ENCODE peak calls at places on chromosomes 2 and 18, in six cellular contexts. E, Y, B, W, S and Q are unnamed samples.

GRCh38 chr2:156115338-156115737 is 217.2 kb downstream of the NR4A2 start:
- DNase-seq in E (peak), Y (no peak), B (no peak), W (no peak), S (no peak), Q (peak)

GRCh38 chr2:126700073-126700581 is 44.2 kb downstream of the GYPC start:
- DNase-seq in E (peak), Y (no peak), B (no peak), W (peak), S (peak), Q (peak)

GRCh38 chr18:48590678-48591077 is 51.8 kb downstream of the CTIF start:
- DNase-seq in E (peak), Y (no peak), B (no peak), W (peak), S (peak), Q (peak)

GRCh38 chr2:177239934-177240600 is 24.5 kb downstream of the NFE2L2 start:
- DNase-seq in E (peak), Y (peak), B (no peak), W (peak), S (peak), Q (no peak)

GRCh38 chr18:9079863-9080528 is 22.5 kb upstream of the NDUFV2 start:
- DNase-seq in E (no peak), Y (peak), B (no peak), W (no peak), S (no peak), Q (no peak)

GRCh38 chr2:25279091-25279651 is 62.6 kb downstream of the DNMT3A start:
- DNase-seq in E (peak), Y (peak), B (no peak), W (no peak), S (no peak), Q (no peak)

GRCh38 chr2:176473177-176473576 is 203.9 kb downstream of the MTX2 start:
- DNase-seq in E (peak), Y (no peak), B (no peak), W (peak), S (peak), Q (no peak)

GRCh38 chr18:69172046-69172445 is 228.6 kb upstream of the DOK6 start:
- DNase-seq in E (no peak), Y (peak), B (no peak), W (peak), S (no peak), Q (peak)

GRCh38 chr2:127193948-127194267 is 26.2 kb downstream of the CYP27C1 start:
- DNase-seq in E (peak), Y (no peak), B (no peak), W (peak), S (no peak), Q (peak)

GRCh38 chr2:147501973-147502372 is 342.9 kb upstream of the ACVR2A start:
- DNase-seq in E (no peak), Y (no peak), B (no peak), W (no peak), S (no peak), Q (no peak)

GRCh38 chr2:98560256-98560771 is 48.0 kb downstream of the COA5 start:
- DNase-seq in E (peak), Y (no peak), B (no peak), W (peak), S (peak), Q (peak)

GRCh38 chr18:24112874-24113615 is 25.8 kb upstream of the CABYR start:
- DNase-seq in E (peak), Y (no peak), B (no peak), W (peak), S (peak), Q (no peak)

GRCh38 chr18:10249270-10249669 is 205.2 kb upstream of the APCDD1 start:
- DNase-seq in E (no peak), Y (no peak), B (peak), W (no peak), S (no peak), Q (no peak)

GRCh38 chr2:96927420-96928171 is 57.7 kb upstream of the SEMA4C start:
- DNase-seq in E (peak), Y (no peak), B (no peak), W (no peak), S (no peak), Q (peak)

GRCh38 chr2:120565929-120566328 is 169.7 kb upstream of the GLI2 start:
- DNase-seq in E (no peak), Y (no peak), B (no peak), W (no peak), S (no peak), Q (no peak)

GRCh38 chr2:66440692-66441091 is 5.8 kb downstream of the MEIS1 start:
- DNase-seq in E (no peak), Y (no peak), B (peak), W (no peak), S (peak), Q (no peak)

GRCh38 chr18:31225668-31226067 is 63.0 kb upstream of the DSC1 start:
- DNase-seq in E (peak), Y (peak), B (peak), W (peak), S (peak), Q (peak)

GRCh38 chr2:73830871-73831401 is 2.2 kb downstream of the STAMBP start:
- DNase-seq in E (peak), Y (peak), B (no peak), W (peak), S (no peak), Q (peak)

GRCh38 chr2:127506502-127506901 is 19.8 kb downstream of the IWS1 start:
- DNase-seq in E (no peak), Y (no peak), B (no peak), W (no peak), S (no peak), Q (peak)

GRCh38 chr2:119760237-119760807 is 600 bp downstream of the PTPN4 start:
- DNase-seq in E (no peak), Y (peak), B (no peak), W (no peak), S (no peak), Q (no peak)

GRCh38 chr2:222930862-222931261 is 70.0 kb downstream of the ACSL3 start:
- DNase-seq in E (peak), Y (no peak), B (no peak), W (peak), S (no peak), Q (no peak)

GRCh38 chr18:58213445-58213844 is 169.4 kb downstream of the NEDD4L start:
- DNase-seq in E (peak), Y (no peak), B (no peak), W (peak), S (peak), Q (peak)
- H3K9ac ChIP-seq in E (no peak), Y (no peak), B (no peak), W (no peak), S (peak), Q (no peak)

DNA sequence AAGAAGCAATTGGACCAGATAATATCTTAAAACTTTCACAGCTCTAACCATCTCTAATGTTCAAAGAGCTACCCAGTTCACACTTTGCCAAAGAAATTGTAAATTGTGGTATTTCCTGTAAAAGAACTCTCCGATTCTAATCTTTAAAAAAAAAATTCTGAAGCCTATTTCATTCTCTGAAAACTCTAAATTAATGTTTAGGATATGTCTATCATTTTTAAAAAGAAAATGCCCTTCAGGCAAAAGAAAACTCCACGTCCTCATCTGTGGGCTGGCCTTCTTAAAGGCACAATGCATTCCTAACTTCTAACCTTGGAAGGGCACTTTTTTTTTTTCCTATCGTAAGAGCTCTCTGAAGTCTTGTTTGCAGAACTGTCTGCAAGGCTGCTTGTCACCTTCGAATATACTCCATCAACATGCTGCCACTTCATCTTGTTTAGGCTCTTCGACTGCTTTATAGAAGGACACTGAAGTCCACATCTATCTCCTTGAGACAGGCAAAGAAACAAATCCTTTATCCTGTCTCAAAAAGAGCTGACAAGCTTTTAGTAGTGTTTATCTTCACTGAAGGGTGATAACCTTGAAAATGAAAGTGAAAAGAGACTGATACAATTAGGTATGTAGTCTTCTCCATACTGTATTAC is 124.3 kb upstream of the SLC39A10 start:
- DNase-seq in E (peak), Y (no peak), B (no peak), W (peak), S (peak), Q (peak)
- H3K9ac ChIP-seq in E (peak), Y (no peak), B (no peak), W (peak), S (peak), Q (peak)

GRCh38 chr2:152609174-152609573 is 108.1 kb downstream of the PRPF40A start:
- DNase-seq in E (no peak), Y (no peak), B (no peak), W (no peak), S (no peak), Q (peak)
- H3K9ac ChIP-seq in E (no peak), Y (no peak), B (no peak), W (no peak), S (no peak), Q (no peak)

GRCh38 chr2:218002103-218002502 is 692 bp downstream of the TNS1 start:
- DNase-seq in E (no peak), Y (no peak), B (no peak), W (no peak), S (no peak), Q (no peak)
- H3K9ac ChIP-seq in E (peak), Y (no peak), B (no peak), W (peak), S (peak), Q (peak)

GRCh38 chr18:33854827-33855139 is 276.8 kb downstream of the ASXL3 start:
- DNase-seq in E (no peak), Y (no peak), B (no peak), W (no peak), S (no peak), Q (no peak)
- H3K9ac ChIP-seq in E (no peak), Y (no peak), B (no peak), W (no peak), S (no peak), Q (no peak)

DNA sequence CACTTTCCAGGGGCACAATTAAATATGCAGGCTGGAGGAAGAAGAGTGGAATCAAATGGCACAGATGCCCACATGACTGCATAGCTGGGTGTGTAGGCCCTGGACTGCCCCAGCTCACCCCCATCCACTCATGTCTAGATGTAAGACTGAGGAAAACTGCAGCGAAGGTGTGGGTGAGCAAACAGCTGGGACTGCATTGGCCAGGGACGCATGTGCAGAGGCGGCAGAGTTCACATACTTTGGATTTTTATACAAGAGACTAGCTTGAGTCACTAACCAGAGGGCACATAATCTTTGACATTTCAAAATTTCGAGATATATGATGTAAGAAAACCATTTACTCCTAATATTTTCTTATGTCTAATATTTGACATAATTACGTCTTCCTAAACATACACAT is 60.1 kb downstream of the SPIRE1 start:
- DNase-seq in E (peak), Y (peak), B (no peak), W (peak), S (peak), Q (peak)
- H3K9ac ChIP-seq in E (no peak), Y (no peak), B (no peak), W (no peak), S (peak), Q (no peak)

DNA sequence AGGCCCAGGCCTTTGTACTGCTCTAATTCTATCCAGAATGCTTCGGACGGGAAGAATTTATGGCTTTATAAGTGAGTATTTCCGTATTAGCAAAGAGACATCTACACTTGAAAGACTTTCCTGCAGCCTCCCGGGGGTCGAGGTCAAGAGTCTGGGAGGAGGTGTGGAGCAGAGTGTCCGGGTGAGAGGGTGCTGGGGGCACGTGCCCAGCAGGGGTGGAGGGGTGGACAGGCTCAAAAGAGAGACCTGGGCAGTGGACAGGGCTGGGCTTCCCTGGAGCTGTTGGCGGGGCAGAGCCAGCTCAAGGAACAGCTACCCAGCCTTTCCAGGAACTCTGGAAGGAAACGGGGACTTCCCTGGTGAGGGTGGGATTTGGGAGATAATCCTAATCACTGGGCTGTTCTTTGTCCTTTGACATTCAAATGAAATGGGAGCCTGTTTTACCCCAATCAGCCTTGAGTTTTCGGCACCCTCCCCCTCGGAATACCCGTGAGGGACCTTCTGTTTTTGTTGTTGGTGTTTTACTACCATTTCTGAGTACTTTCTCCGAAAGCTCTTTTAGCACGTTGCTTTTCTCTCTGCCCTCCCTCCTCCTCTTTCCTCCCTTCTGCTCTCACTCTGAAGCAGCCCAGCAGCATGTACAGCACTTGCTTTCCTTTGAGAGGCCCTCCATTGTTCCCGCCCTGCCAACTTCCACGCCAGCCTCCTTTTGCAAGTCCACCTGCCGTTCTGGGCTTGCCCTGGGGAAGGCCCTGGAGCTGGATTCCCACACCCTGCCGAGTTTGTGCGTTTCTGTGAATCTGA is 164.7 kb downstream of the AGAP1 start:
- DNase-seq in E (no peak), Y (no peak), B (peak), W (no peak), S (peak), Q (no peak)
- H3K9ac ChIP-seq in E (no peak), Y (no peak), B (no peak), W (no peak), S (no peak), Q (no peak)